ENCODE peak calls at places on chromosomes 1 and 21, in six cellular contexts. One of them, this sample, is unnamed.

GRCh38 chr1:155193275-155193990 is 14.3 kb downstream of the THBS3 start:
- DNase-seq in RWPE1: peak
- DNase-seq in amygdala: peak
- DNase-seq in amniotic stem cell: peak
- DNase-seq in NCI-H1930: peak
- DNase-seq in activated CD8-positive, alpha-beta T cell treated with anti-CD3 and anti-CD28 coated beads, Interleukin-2, amount 10 ng/mL, durations not matched to agents 7 days and 5 days: peak
- DNase-seq in this sample: peak

GRCh38 chr1:20666804-20667203 is 5.6 kb upstream of the DDOST start:
- DNase-seq in RWPE1: peak
- DNase-seq in amygdala: no peak
- DNase-seq in amniotic stem cell: no peak
- DNase-seq in NCI-H1930: no peak
- DNase-seq in activated CD8-positive, alpha-beta T cell treated with anti-CD3 and anti-CD28 coated beads, Interleukin-2, amount 10 ng/mL, durations not matched to agents 7 days and 5 days: peak
- DNase-seq in this sample: no peak

GRCh38 chr1:29332204-29332603 is 95.9 kb downstream of the PTPRU start:
- DNase-seq in RWPE1: no peak
- DNase-seq in amygdala: no peak
- DNase-seq in amniotic stem cell: no peak
- DNase-seq in NCI-H1930: no peak
- DNase-seq in activated CD8-positive, alpha-beta T cell treated with anti-CD3 and anti-CD28 coated beads, Interleukin-2, amount 10 ng/mL, durations not matched to agents 7 days and 5 days: peak
- DNase-seq in this sample: no peak

GRCh38 chr1:226674892-226675719 is 64.0 kb downstream of the ITPKB start:
- DNase-seq in RWPE1: no peak
- DNase-seq in amygdala: no peak
- DNase-seq in amniotic stem cell: no peak
- DNase-seq in NCI-H1930: no peak
- DNase-seq in activated CD8-positive, alpha-beta T cell treated with anti-CD3 and anti-CD28 coated beads, Interleukin-2, amount 10 ng/mL, durations not matched to agents 7 days and 5 days: peak
- DNase-seq in this sample: no peak

GRCh38 chr1:226364129-226364899 is 43.6 kb downstream of the PARP1 start:
- DNase-seq in RWPE1: no peak
- DNase-seq in amygdala: no peak
- DNase-seq in amniotic stem cell: no peak
- DNase-seq in NCI-H1930: no peak
- DNase-seq in activated CD8-positive, alpha-beta T cell treated with anti-CD3 and anti-CD28 coated beads, Interleukin-2, amount 10 ng/mL, durations not matched to agents 7 days and 5 days: no peak
- DNase-seq in this sample: no peak

GRCh38 chr1:97826820-97827219 is 94.0 kb downstream of the DPYD start:
- DNase-seq in RWPE1: no peak
- DNase-seq in amygdala: no peak
- DNase-seq in amniotic stem cell: no peak
- DNase-seq in NCI-H1930: peak
- DNase-seq in activated CD8-positive, alpha-beta T cell treated with anti-CD3 and anti-CD28 coated beads, Interleukin-2, amount 10 ng/mL, durations not matched to agents 7 days and 5 days: no peak
- DNase-seq in this sample: no peak

GRCh38 chr1:192844360-192844759 is 35.5 kb downstream of the RGS2 start:
- DNase-seq in RWPE1: no peak
- DNase-seq in amygdala: no peak
- DNase-seq in amniotic stem cell: no peak
- DNase-seq in NCI-H1930: no peak
- DNase-seq in activated CD8-positive, alpha-beta T cell treated with anti-CD3 and anti-CD28 coated beads, Interleukin-2, amount 10 ng/mL, durations not matched to agents 7 days and 5 days: no peak
- DNase-seq in this sample: no peak

GRCh38 chr1:205570173-205570501 is 61.7 kb downstream of the ELK4 start:
- DNase-seq in RWPE1: no peak
- DNase-seq in amygdala: no peak
- DNase-seq in amniotic stem cell: no peak
- DNase-seq in NCI-H1930: no peak
- DNase-seq in activated CD8-positive, alpha-beta T cell treated with anti-CD3 and anti-CD28 coated beads, Interleukin-2, amount 10 ng/mL, durations not matched to agents 7 days and 5 days: no peak
- DNase-seq in this sample: no peak

GRCh38 chr21:27759091-27759659 is 792.3 kb upstream of the ADAMTS5 start:
- DNase-seq in RWPE1: no peak
- DNase-seq in amygdala: no peak
- DNase-seq in amniotic stem cell: no peak
- DNase-seq in NCI-H1930: no peak
- DNase-seq in activated CD8-positive, alpha-beta T cell treated with anti-CD3 and anti-CD28 coated beads, Interleukin-2, amount 10 ng/mL, durations not matched to agents 7 days and 5 days: no peak
- DNase-seq in this sample: no peak

GRCh38 chr1:153977250-153978240 is at the start of gene JTB:
- DNase-seq in RWPE1: peak
- DNase-seq in amygdala: peak
- DNase-seq in amniotic stem cell: peak
- DNase-seq in NCI-H1930: peak
- DNase-seq in activated CD8-positive, alpha-beta T cell treated with anti-CD3 and anti-CD28 coated beads, Interleukin-2, amount 10 ng/mL, durations not matched to agents 7 days and 5 days: peak
- DNase-seq in this sample: peak

GRCh38 chr1:230869499-230869898 is 1.2 kb upstream of the C1orf198 start:
- DNase-seq in RWPE1: no peak
- DNase-seq in amygdala: no peak
- DNase-seq in amniotic stem cell: no peak
- DNase-seq in NCI-H1930: no peak
- DNase-seq in activated CD8-positive, alpha-beta T cell treated with anti-CD3 and anti-CD28 coated beads, Interleukin-2, amount 10 ng/mL, durations not matched to agents 7 days and 5 days: no peak
- DNase-seq in this sample: no peak

GRCh38 chr1:224880593-224881307 is 48.7 kb upstream of the DNAH14 start:
- DNase-seq in RWPE1: no peak
- DNase-seq in amygdala: no peak
- DNase-seq in amniotic stem cell: no peak
- DNase-seq in NCI-H1930: no peak
- DNase-seq in activated CD8-positive, alpha-beta T cell treated with anti-CD3 and anti-CD28 coated beads, Interleukin-2, amount 10 ng/mL, durations not matched to agents 7 days and 5 days: no peak
- DNase-seq in this sample: no peak

GRCh38 chr1:205775015-205775716 is at the start of gene RAB29:
- DNase-seq in RWPE1: peak
- DNase-seq in amygdala: peak
- DNase-seq in amniotic stem cell: peak
- DNase-seq in NCI-H1930: peak
- DNase-seq in activated CD8-positive, alpha-beta T cell treated with anti-CD3 and anti-CD28 coated beads, Interleukin-2, amount 10 ng/mL, durations not matched to agents 7 days and 5 days: peak
- DNase-seq in this sample: peak

GRCh38 chr1:41545996-41546938 is 61.8 kb upstream of the EDN2 start:
- DNase-seq in RWPE1: no peak
- DNase-seq in amygdala: no peak
- DNase-seq in amniotic stem cell: no peak
- DNase-seq in NCI-H1930: no peak
- DNase-seq in activated CD8-positive, alpha-beta T cell treated with anti-CD3 and anti-CD28 coated beads, Interleukin-2, amount 10 ng/mL, durations not matched to agents 7 days and 5 days: no peak
- DNase-seq in this sample: no peak

GRCh38 chr1:180150982-180151381 is 3.7 kb upstream of the QSOX1 start:
- DNase-seq in RWPE1: no peak
- DNase-seq in amygdala: no peak
- DNase-seq in amniotic stem cell: no peak
- DNase-seq in NCI-H1930: no peak
- DNase-seq in activated CD8-positive, alpha-beta T cell treated with anti-CD3 and anti-CD28 coated beads, Interleukin-2, amount 10 ng/mL, durations not matched to agents 7 days and 5 days: no peak
- DNase-seq in this sample: no peak

GRCh38 chr1:2449636-2450454 is 26.2 kb upstream of the PLCH2 start:
- DNase-seq in RWPE1: no peak
- DNase-seq in amygdala: peak
- DNase-seq in amniotic stem cell: no peak
- DNase-seq in NCI-H1930: no peak
- DNase-seq in activated CD8-positive, alpha-beta T cell treated with anti-CD3 and anti-CD28 coated beads, Interleukin-2, amount 10 ng/mL, durations not matched to agents 7 days and 5 days: no peak
- DNase-seq in this sample: peak

GRCh38 chr1:192272732-192273131 is 44.1 kb upstream of the RGS21 start:
- DNase-seq in RWPE1: no peak
- DNase-seq in amygdala: no peak
- DNase-seq in amniotic stem cell: no peak
- DNase-seq in NCI-H1930: no peak
- DNase-seq in activated CD8-positive, alpha-beta T cell treated with anti-CD3 and anti-CD28 coated beads, Interleukin-2, amount 10 ng/mL, durations not matched to agents 7 days and 5 days: no peak
- DNase-seq in this sample: no peak

GRCh38 chr1:109886827-109887226 is 23.8 kb upstream of the CSF1 start:
- DNase-seq in RWPE1: no peak
- DNase-seq in amygdala: no peak
- DNase-seq in amniotic stem cell: no peak
- DNase-seq in NCI-H1930: no peak
- DNase-seq in activated CD8-positive, alpha-beta T cell treated with anti-CD3 and anti-CD28 coated beads, Interleukin-2, amount 10 ng/mL, durations not matched to agents 7 days and 5 days: no peak
- DNase-seq in this sample: no peak

GRCh38 chr1:204971700-204972336 is 71.2 kb upstream of the CNTN2 start:
- DNase-seq in RWPE1: peak
- DNase-seq in amygdala: no peak
- DNase-seq in amniotic stem cell: peak
- DNase-seq in NCI-H1930: no peak
- DNase-seq in activated CD8-positive, alpha-beta T cell treated with anti-CD3 and anti-CD28 coated beads, Interleukin-2, amount 10 ng/mL, durations not matched to agents 7 days and 5 days: peak
- DNase-seq in this sample: no peak

GRCh38 chr21:28090546-28090945 is 902.1 kb downstream of the LTN1 start:
- DNase-seq in RWPE1: no peak
- DNase-seq in amygdala: no peak
- DNase-seq in amniotic stem cell: no peak
- DNase-seq in NCI-H1930: no peak
- DNase-seq in activated CD8-positive, alpha-beta T cell treated with anti-CD3 and anti-CD28 coated beads, Interleukin-2, amount 10 ng/mL, durations not matched to agents 7 days and 5 days: no peak
- DNase-seq in this sample: no peak

GRCh38 chr1:230426246-230427101 is at the start of gene PGBD5:
- DNase-seq in RWPE1: peak
- DNase-seq in amygdala: peak
- DNase-seq in amniotic stem cell: peak
- DNase-seq in NCI-H1930: peak
- DNase-seq in activated CD8-positive, alpha-beta T cell treated with anti-CD3 and anti-CD28 coated beads, Interleukin-2, amount 10 ng/mL, durations not matched to agents 7 days and 5 days: peak
- DNase-seq in this sample: peak

GRCh38 chr21:28884976-28885852 is 107.5 kb downstream of the LTN1 start:
- DNase-seq in RWPE1: peak
- DNase-seq in amygdala: peak
- DNase-seq in amniotic stem cell: peak
- DNase-seq in NCI-H1930: peak
- DNase-seq in activated CD8-positive, alpha-beta T cell treated with anti-CD3 and anti-CD28 coated beads, Interleukin-2, amount 10 ng/mL, durations not matched to agents 7 days and 5 days: peak
- DNase-seq in this sample: peak

GRCh38 chr21:26572668-26573381 is at the start of gene CYYR1:
- DNase-seq in RWPE1: peak
- DNase-seq in amygdala: no peak
- DNase-seq in amniotic stem cell: no peak
- DNase-seq in NCI-H1930: no peak
- DNase-seq in activated CD8-positive, alpha-beta T cell treated with anti-CD3 and anti-CD28 coated beads, Interleukin-2, amount 10 ng/mL, durations not matched to agents 7 days and 5 days: no peak
- DNase-seq in this sample: no peak

GRCh38 chr21:29215709-29216108 is 83.0 kb upstream of the BACH1 start:
- DNase-seq in RWPE1: no peak
- DNase-seq in amygdala: no peak
- DNase-seq in amniotic stem cell: no peak
- DNase-seq in NCI-H1930: no peak
- DNase-seq in activated CD8-positive, alpha-beta T cell treated with anti-CD3 and anti-CD28 coated beads, Interleukin-2, amount 10 ng/mL, durations not matched to agents 7 days and 5 days: no peak
- DNase-seq in this sample: no peak

GRCh38 chr1:228691926-228692325 is 43.4 kb upstream of the RHOU start:
- DNase-seq in RWPE1: peak
- DNase-seq in amygdala: no peak
- DNase-seq in amniotic stem cell: no peak
- DNase-seq in NCI-H1930: no peak
- DNase-seq in activated CD8-positive, alpha-beta T cell treated with anti-CD3 and anti-CD28 coated beads, Interleukin-2, amount 10 ng/mL, durations not matched to agents 7 days and 5 days: peak
- DNase-seq in this sample: no peak

GRCh38 chr1:25765910-25766645 is 33.9 kb upstream of the SELENON start:
- DNase-seq in RWPE1: no peak
- DNase-seq in amygdala: no peak
- DNase-seq in amniotic stem cell: no peak
- DNase-seq in NCI-H1930: no peak
- DNase-seq in activated CD8-positive, alpha-beta T cell treated with anti-CD3 and anti-CD28 coated beads, Interleukin-2, amount 10 ng/mL, durations not matched to agents 7 days and 5 days: no peak
- DNase-seq in this sample: no peak

GRCh38 chr1:163346326-163346870 is 24.6 kb downstream of the NUF2 start:
- DNase-seq in RWPE1: peak
- DNase-seq in amygdala: no peak
- DNase-seq in amniotic stem cell: no peak
- DNase-seq in NCI-H1930: no peak
- DNase-seq in activated CD8-positive, alpha-beta T cell treated with anti-CD3 and anti-CD28 coated beads, Interleukin-2, amount 10 ng/mL, durations not matched to agents 7 days and 5 days: no peak
- DNase-seq in this sample: no peak

GRCh38 chr1:236860096-236860495 is 65.0 kb downstream of the MTR start:
- DNase-seq in RWPE1: no peak
- DNase-seq in amygdala: no peak
- DNase-seq in amniotic stem cell: no peak
- DNase-seq in NCI-H1930: no peak
- DNase-seq in activated CD8-positive, alpha-beta T cell treated with anti-CD3 and anti-CD28 coated beads, Interleukin-2, amount 10 ng/mL, durations not matched to agents 7 days and 5 days: no peak
- DNase-seq in this sample: no peak

GRCh38 chr1:47444578-47445465 is 7.0 kb downstream of the FOXD2 start:
- DNase-seq in RWPE1: peak
- DNase-seq in amygdala: no peak
- DNase-seq in amniotic stem cell: no peak
- DNase-seq in NCI-H1930: no peak
- DNase-seq in activated CD8-positive, alpha-beta T cell treated with anti-CD3 and anti-CD28 coated beads, Interleukin-2, amount 10 ng/mL, durations not matched to agents 7 days and 5 days: peak
- DNase-seq in this sample: no peak

GRCh38 chr1:17161926-17162800 is 42.8 kb upstream of the PADI1 start:
- DNase-seq in RWPE1: no peak
- DNase-seq in amygdala: no peak
- DNase-seq in amniotic stem cell: no peak
- DNase-seq in NCI-H1930: no peak
- DNase-seq in activated CD8-positive, alpha-beta T cell treated with anti-CD3 and anti-CD28 coated beads, Interleukin-2, amount 10 ng/mL, durations not matched to agents 7 days and 5 days: no peak
- DNase-seq in this sample: no peak

GRCh38 chr1:9753121-9753531 is 70.6 kb downstream of the CLSTN1 start:
- DNase-seq in RWPE1: peak
- DNase-seq in amygdala: peak
- DNase-seq in amniotic stem cell: peak
- DNase-seq in NCI-H1930: no peak
- DNase-seq in activated CD8-positive, alpha-beta T cell treated with anti-CD3 and anti-CD28 coated beads, Interleukin-2, amount 10 ng/mL, durations not matched to agents 7 days and 5 days: no peak
- DNase-seq in this sample: peak

GRCh38 chr1:206663832-206664652 is 20.7 kb upstream of the MAPKAPK2 start:
- DNase-seq in RWPE1: peak
- DNase-seq in amygdala: peak
- DNase-seq in amniotic stem cell: peak
- DNase-seq in NCI-H1930: peak
- DNase-seq in activated CD8-positive, alpha-beta T cell treated with anti-CD3 and anti-CD28 coated beads, Interleukin-2, amount 10 ng/mL, durations not matched to agents 7 days and 5 days: peak
- DNase-seq in this sample: peak

GRCh38 chr1:167439301-167439988 is 78.9 kb downstream of the CD247 start:
- DNase-seq in RWPE1: peak
- DNase-seq in amygdala: peak
- DNase-seq in amniotic stem cell: no peak
- DNase-seq in NCI-H1930: peak
- DNase-seq in activated CD8-positive, alpha-beta T cell treated with anti-CD3 and anti-CD28 coated beads, Interleukin-2, amount 10 ng/mL, durations not matched to agents 7 days and 5 days: peak
- DNase-seq in this sample: peak

GRCh38 chr21:14863745-14864210 is 201.0 kb downstream of the NRIP1 start:
- DNase-seq in RWPE1: no peak
- DNase-seq in amygdala: no peak
- DNase-seq in amniotic stem cell: no peak
- DNase-seq in NCI-H1930: no peak
- DNase-seq in activated CD8-positive, alpha-beta T cell treated with anti-CD3 and anti-CD28 coated beads, Interleukin-2, amount 10 ng/mL, durations not matched to agents 7 days and 5 days: no peak
- DNase-seq in this sample: no peak

GRCh38 chr1:94783342-94784264 is 36.6 kb upstream of the SLC44A3 start:
- DNase-seq in RWPE1: no peak
- DNase-seq in amygdala: peak
- DNase-seq in amniotic stem cell: no peak
- DNase-seq in NCI-H1930: no peak
- DNase-seq in activated CD8-positive, alpha-beta T cell treated with anti-CD3 and anti-CD28 coated beads, Interleukin-2, amount 10 ng/mL, durations not matched to agents 7 days and 5 days: no peak
- DNase-seq in this sample: peak

GRCh38 chr1:194730304-194730703 is 1543.9 kb upstream of the B3GALT2 start:
- DNase-seq in RWPE1: no peak
- DNase-seq in amygdala: no peak
- DNase-seq in amniotic stem cell: no peak
- DNase-seq in NCI-H1930: no peak
- DNase-seq in activated CD8-positive, alpha-beta T cell treated with anti-CD3 and anti-CD28 coated beads, Interleukin-2, amount 10 ng/mL, durations not matched to agents 7 days and 5 days: no peak
- DNase-seq in this sample: no peak